ENCODE peak calls at places on chromosomes 11 and 22, in five cellular contexts. G, T, P, Z and H are unnamed samples.
A peak's percentile ranks its signal among the peaks of the same experiment; 100 is the strongest.

GRCh38 chr11:2144549-2145220 is 5.5 kb upstream of the IGF2 start:
- DNase-seq in T (no peak), G (no peak), P (no peak), Z (no peak), H (no peak)

GRCh38 chr11:76216536-76217326 is 10.4 kb upstream of the WNT11 start:
- DNase-seq in G (peak; percentile 46), P (peak; percentile 37), Z (no peak), T (peak; percentile 12), H (no peak)

GRCh38 chr22:42837556-42837955 is 19.5 kb downstream of the ARFGAP3 start:
- DNase-seq in P (no peak), T (no peak), Z (no peak), G (no peak), H (no peak)

GRCh38 chr11:61079416-61080150 is 22.7 kb upstream of the CD5 start:
- DNase-seq in T (no peak), P (no peak), G (no peak), Z (no peak), H (no peak)

GRCh38 chr11:130131957-130132850 is 27.4 kb upstream of the ST14 start:
- DNase-seq in G (peak; percentile 57), P (no peak), Z (peak; percentile 74), T (peak; percentile 66), H (peak; percentile 61)

GRCh38 chr11:64320556-64320955 is 2.6 kb downstream of the PRDX5 start:
- DNase-seq in P (no peak), Z (no peak), T (no peak), G (no peak), H (no peak)

GRCh38 chr11:132024587-132025295 is 654.3 kb downstream of the NTM start:
- DNase-seq in G (no peak), P (no peak), T (peak; percentile 68), Z (peak; percentile 13), H (no peak)

GRCh38 chr11:69111578-69112247 is 44.0 kb upstream of the SMIM38 start:
- DNase-seq in G (no peak), P (peak; percentile 21), Z (no peak), T (no peak), H (no peak)

GRCh38 chr22:27614291-27615007 is 187.1 kb downstream of the MN1 start:
- DNase-seq in Z (no peak), T (no peak), G (no peak), P (no peak), H (no peak)

GRCh38 chr22:27612075-27612474 is 189.5 kb downstream of the MN1 start:
- DNase-seq in P (no peak), T (no peak), Z (no peak), G (no peak), H (no peak)

GRCh38 chr22:27610863-27611786 is 190.4 kb downstream of the MN1 start:
- DNase-seq in Z (no peak), T (no peak), G (no peak), P (no peak), H (no peak)

GRCh38 chr22:27615408-27615807 is 186.1 kb downstream of the MN1 start:
- DNase-seq in T (no peak), P (no peak), Z (no peak), G (no peak), H (no peak)

DNA sequence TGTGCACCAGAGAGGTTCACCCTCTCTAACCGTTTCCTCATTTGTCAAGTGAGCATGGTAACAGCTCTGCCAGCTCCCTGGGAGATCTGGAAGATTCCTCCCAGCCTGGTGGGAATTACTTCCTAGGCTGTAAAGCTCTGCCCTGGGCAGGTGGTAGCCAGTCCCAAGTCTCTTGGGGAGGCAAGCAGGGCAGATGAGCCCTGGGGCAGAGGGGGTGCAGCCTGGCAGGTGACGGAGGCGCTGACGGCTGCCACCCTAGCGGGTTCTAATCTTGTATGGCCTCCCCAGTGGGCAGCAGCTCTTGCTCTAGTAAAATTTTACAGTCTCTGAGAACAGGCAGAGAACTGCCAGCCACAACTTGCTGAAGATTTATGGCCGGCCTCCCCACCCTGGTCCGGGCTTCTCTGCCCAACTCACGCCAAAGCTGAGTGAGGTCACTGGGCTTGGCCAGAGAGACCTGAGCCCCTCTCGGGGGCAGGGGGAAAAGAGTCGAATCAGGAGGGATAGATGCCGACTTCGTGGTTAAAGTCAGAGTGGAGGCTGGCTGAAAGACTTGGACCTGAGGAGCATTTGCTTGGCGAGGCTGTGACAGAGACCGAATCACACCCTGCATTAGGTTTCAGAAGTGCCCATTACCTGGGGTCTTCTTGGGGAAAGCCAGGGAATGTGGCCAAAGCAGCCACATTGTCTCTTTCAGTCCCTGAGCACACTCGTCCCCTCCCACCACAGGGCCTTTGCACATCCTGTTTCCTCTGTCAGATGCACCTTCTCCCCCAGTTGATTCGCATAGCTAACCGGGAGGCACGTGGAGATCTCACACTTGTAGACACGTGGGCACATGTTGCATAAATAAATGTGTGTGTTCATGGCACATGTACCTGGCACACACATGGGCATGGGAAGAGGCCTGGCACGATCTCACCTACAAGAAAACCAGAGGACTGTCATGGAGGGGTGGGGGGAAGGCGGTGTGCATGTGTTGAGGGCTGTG is 188.2 kb downstream of the MN1 start:
- DNase-seq in T (no peak), P (no peak), G (no peak), Z (no peak), H (no peak)
- TF ChIP-seq CTCF in T (no peak), P (no peak), G (no peak), Z (no peak), H (no peak)

GRCh38 chr11:44728085-44728410 is 1.3 kb downstream of the TSPAN18 start:
- DNase-seq in P (no peak), T (no peak), Z (no peak), G (no peak), H (no peak)
- TF ChIP-seq CTCF in P (peak; percentile 1), T (no peak), Z (no peak), G (no peak), H (peak; percentile 37)

DNA sequence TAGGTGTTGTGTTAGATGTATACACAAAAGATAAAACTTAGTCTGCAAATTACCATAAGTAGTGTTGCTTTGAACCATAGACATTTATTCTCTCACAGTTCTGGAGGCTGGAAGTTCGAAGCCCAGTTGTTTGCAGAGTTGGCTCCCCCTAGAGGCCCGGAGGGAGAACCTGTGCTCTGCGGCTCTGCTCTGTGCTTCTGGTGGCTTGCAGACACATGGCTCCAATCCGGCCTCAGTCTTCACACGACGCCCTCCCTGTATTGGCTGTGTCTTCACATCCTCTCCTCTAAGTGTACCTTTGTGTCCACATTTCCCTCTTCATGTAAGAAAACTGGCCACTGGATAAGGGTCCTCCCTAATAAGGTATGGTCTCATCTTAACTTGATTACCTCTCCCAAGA is 128.4 kb downstream of the OPCML start:
- DNase-seq in P (no peak), T (no peak), Z (no peak), G (no peak), H (peak; percentile 16)
- TF ChIP-seq CTCF in P (peak; percentile 21), T (no peak), Z (no peak), G (no peak), H (peak; percentile 15)

GRCh38 chr22:19036523-19037273 is 85.5 kb downstream of the DGCR2 start:
- DNase-seq in Z (no peak), G (no peak), T (no peak), P (peak; percentile 38), H (no peak)
- TF ChIP-seq CTCF in Z (no peak), G (peak; percentile 15), T (peak; percentile 19), P (no peak), H (no peak)

GRCh38 chr11:892106-892505 is 18.5 kb downstream of the CHID1 start:
- DNase-seq in P (no peak), Z (no peak), G (no peak), T (no peak), H (no peak)
- TF ChIP-seq CTCF in P (no peak), Z (no peak), G (no peak), T (no peak), H (no peak)

GRCh38 chr11:27390318-27390958 is 27.4 kb upstream of the CCDC34 start:
- DNase-seq in P (no peak), Z (no peak), G (no peak), T (no peak), H (no peak)
- TF ChIP-seq CTCF in P (no peak), Z (no peak), G (no peak), T (no peak), H (no peak)

GRCh38 chr22:30865656-30866055 is 102.9 kb downstream of the MORC2 start:
- DNase-seq in T (no peak), G (no peak), Z (no peak), P (no peak), H (no peak)

GRCh38 chr22:30866216-30866615 is 102.4 kb downstream of the MORC2 start:
- DNase-seq in P (no peak), Z (no peak), G (no peak), T (no peak), H (no peak)

GRCh38 chr22:30867746-30868662 is 100.6 kb downstream of the MORC2 start:
- DNase-seq in Z (no peak), T (no peak), P (peak; percentile 30), G (no peak), H (no peak)

GRCh38 chr22:30868663-30869385 is 99.8 kb downstream of the MORC2 start:
- DNase-seq in P (peak; percentile 24), Z (no peak), G (no peak), T (no peak), H (no peak)

GRCh38 chr22:30866811-30867271 is 101.7 kb downstream of the MORC2 start:
- DNase-seq in P (no peak), T (no peak), G (no peak), Z (no peak), H (no peak)
- TF ChIP-seq CTCF in P (peak; percentile 20), T (no peak), G (no peak), Z (peak; percentile 18), H (no peak)

DNA sequence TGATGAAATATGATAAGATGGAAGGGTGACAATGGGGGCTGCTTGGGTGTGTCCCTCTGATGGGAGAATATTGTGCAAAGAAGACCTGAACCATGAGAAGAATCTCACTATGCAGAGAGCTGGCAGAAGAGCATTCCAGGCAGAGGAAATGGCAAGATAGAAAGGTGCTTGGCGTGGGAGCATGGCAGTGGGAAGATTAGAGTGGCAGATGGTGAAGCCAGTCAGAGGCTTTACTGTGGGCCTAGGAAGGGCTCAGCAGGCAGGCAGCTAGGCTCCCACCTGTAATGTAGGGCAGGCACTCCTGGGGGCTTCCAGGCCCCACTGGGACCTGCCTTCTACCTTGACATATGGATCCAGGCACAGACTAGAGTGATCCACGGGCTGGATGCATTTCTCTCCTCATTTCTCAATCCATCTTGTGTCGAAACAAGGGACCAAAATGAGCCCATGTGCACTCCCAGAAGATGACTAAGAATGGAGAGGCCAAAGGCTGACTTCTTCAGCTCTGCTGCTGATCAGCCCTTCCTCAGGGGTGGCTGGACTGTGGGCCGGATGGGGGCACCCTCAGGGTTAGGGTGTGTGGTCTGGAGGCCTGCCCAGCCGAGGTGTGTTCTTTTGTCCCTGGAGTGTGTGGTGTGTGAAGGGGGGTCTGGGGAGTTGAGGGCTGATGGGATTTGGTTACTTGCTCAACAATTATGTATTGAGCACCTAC is 88.3 kb downstream of the TSPAN18 start:
- DNase-seq in P (no peak), T (peak; percentile 80), Z (no peak), G (no peak), H (no peak)
- TF ChIP-seq CTCF in P (no peak), T (no peak), Z (no peak), G (no peak), H (no peak)